ENCODE peak calls at places on chromosomes 11 and 22, in six cellular contexts. One of them, this sample, is unnamed.

GRCh38 chr11:112734207-112734606 is 227.0 kb upstream of the NCAM1 start:
- DNase-seq in GM23338: peak; percentile 52
- DNase-seq in neural crest cell: peak; percentile 31
- DNase-seq in mucosa of gallbladder: peak; percentile 45
- DNase-seq in lower leg skin: no peak
- DNase-seq in activated CD4-positive, alpha-beta T cell treated with anti-CD3 and anti-CD28 coated beads for 36 hours: peak; percentile 16
- DNase-seq in this sample: no peak

GRCh38 chr11:129115652-129116585 is 76.2 kb downstream of the ARHGAP32 start:
- DNase-seq in mucosa of gallbladder: no peak
- DNase-seq in GM23338: no peak
- DNase-seq in neural crest cell: no peak
- DNase-seq in activated CD4-positive, alpha-beta T cell treated with anti-CD3 and anti-CD28 coated beads for 36 hours: no peak
- DNase-seq in lower leg skin: no peak
- DNase-seq in this sample: no peak

GRCh38 chr22:50308597-50308935 is 1.1 kb upstream of the PLXNB2 start:
- DNase-seq in GM23338: no peak
- DNase-seq in activated CD4-positive, alpha-beta T cell treated with anti-CD3 and anti-CD28 coated beads for 36 hours: no peak
- DNase-seq in mucosa of gallbladder: peak; percentile 64
- DNase-seq in lower leg skin: peak; percentile 71
- DNase-seq in neural crest cell: no peak
- DNase-seq in this sample: peak; percentile 75

GRCh38 chr11:66438504-66439466 is at the start of gene MRPL11:
- DNase-seq in GM23338: peak; percentile 98
- DNase-seq in neural crest cell: peak; percentile 87
- DNase-seq in activated CD4-positive, alpha-beta T cell treated with anti-CD3 and anti-CD28 coated beads for 36 hours: peak; percentile 94
- DNase-seq in lower leg skin: peak; percentile 85
- DNase-seq in mucosa of gallbladder: peak; percentile 92
- DNase-seq in this sample: peak; percentile 94

GRCh38 chr11:33585564-33585963 is 115.1 kb downstream of the C11orf91 start:
- DNase-seq in activated CD4-positive, alpha-beta T cell treated with anti-CD3 and anti-CD28 coated beads for 36 hours: no peak
- DNase-seq in neural crest cell: no peak
- DNase-seq in mucosa of gallbladder: no peak
- DNase-seq in GM23338: no peak
- DNase-seq in lower leg skin: no peak
- DNase-seq in this sample: no peak

GRCh38 chr11:82523141-82523540 is 210.5 kb downstream of the FAM181B start:
- DNase-seq in GM23338: peak; percentile 48
- DNase-seq in lower leg skin: no peak
- DNase-seq in mucosa of gallbladder: no peak
- DNase-seq in neural crest cell: no peak
- DNase-seq in activated CD4-positive, alpha-beta T cell treated with anti-CD3 and anti-CD28 coated beads for 36 hours: no peak
- DNase-seq in this sample: no peak

GRCh38 chr11:61035086-61035835 is 63.8 kb downstream of the CD6 start:
- DNase-seq in activated CD4-positive, alpha-beta T cell treated with anti-CD3 and anti-CD28 coated beads for 36 hours: peak; percentile 26
- DNase-seq in lower leg skin: no peak
- DNase-seq in mucosa of gallbladder: no peak
- DNase-seq in neural crest cell: no peak
- DNase-seq in GM23338: no peak
- DNase-seq in this sample: no peak

GRCh38 chr11:67240575-67241389 is 25.5 kb upstream of the GRK2 start:
- DNase-seq in activated CD4-positive, alpha-beta T cell treated with anti-CD3 and anti-CD28 coated beads for 36 hours: peak; percentile 92
- DNase-seq in mucosa of gallbladder: peak; percentile 65
- DNase-seq in lower leg skin: peak; percentile 62
- DNase-seq in GM23338: peak; percentile 70
- DNase-seq in neural crest cell: no peak
- DNase-seq in this sample: peak; percentile 51

GRCh38 chr11:64710418-64711137 is 12.4 kb downstream of the NRXN2 start:
- DNase-seq in neural crest cell: no peak
- DNase-seq in mucosa of gallbladder: no peak
- DNase-seq in activated CD4-positive, alpha-beta T cell treated with anti-CD3 and anti-CD28 coated beads for 36 hours: no peak
- DNase-seq in lower leg skin: no peak
- DNase-seq in GM23338: no peak
- DNase-seq in this sample: no peak

GRCh38 chr22:39593061-39593930 is 22.7 kb downstream of the CACNA1I start:
- DNase-seq in lower leg skin: no peak
- DNase-seq in neural crest cell: no peak
- DNase-seq in GM23338: no peak
- DNase-seq in mucosa of gallbladder: no peak
- DNase-seq in activated CD4-positive, alpha-beta T cell treated with anti-CD3 and anti-CD28 coated beads for 36 hours: no peak
- DNase-seq in this sample: no peak

GRCh38 chr11:57614234-57614772 is 16.8 kb downstream of the SERPING1 start:
- DNase-seq in GM23338: no peak
- DNase-seq in mucosa of gallbladder: no peak
- DNase-seq in lower leg skin: no peak
- DNase-seq in neural crest cell: no peak
- DNase-seq in activated CD4-positive, alpha-beta T cell treated with anti-CD3 and anti-CD28 coated beads for 36 hours: no peak
- DNase-seq in this sample: no peak

GRCh38 chr11:134638796-134639540 is 226.9 kb upstream of the B3GAT1 start:
- DNase-seq in mucosa of gallbladder: no peak
- DNase-seq in GM23338: no peak
- DNase-seq in neural crest cell: no peak
- DNase-seq in lower leg skin: no peak
- DNase-seq in activated CD4-positive, alpha-beta T cell treated with anti-CD3 and anti-CD28 coated beads for 36 hours: no peak
- DNase-seq in this sample: no peak

GRCh38 chr22:42933783-42934144 is 76.7 kb upstream of the ARFGAP3 start:
- DNase-seq in neural crest cell: no peak
- DNase-seq in lower leg skin: no peak
- DNase-seq in mucosa of gallbladder: no peak
- DNase-seq in activated CD4-positive, alpha-beta T cell treated with anti-CD3 and anti-CD28 coated beads for 36 hours: no peak
- DNase-seq in GM23338: no peak
- DNase-seq in this sample: peak; percentile 62

This sample was measured in Kasumi-1.